ENCODE peak calls at places on chromosomes 12 and 14, in seven cellular contexts. One of them, this sample, is unnamed.

GRCh38 chr12:228846-229200 is 14.9 kb upstream of the SLC6A12 start:
- DNase-seq in MM.1S: no peak
- DNase-seq in right cardiac atrium: no peak
- DNase-seq in fibroblast of the aortic adventitia: no peak
- DNase-seq in T47D: no peak
- DNase-seq in naive thymus-derived CD8-positive, alpha-beta T cell: no peak
- DNase-seq in SK-MEL-5: no peak
- DNase-seq in this sample: no peak

GRCh38 chr14:22982477-22983245 is at the start of gene AJUBA:
- DNase-seq in MM.1S: peak
- DNase-seq in right cardiac atrium: peak
- DNase-seq in fibroblast of the aortic adventitia: peak
- DNase-seq in T47D: peak
- DNase-seq in naive thymus-derived CD8-positive, alpha-beta T cell: peak
- DNase-seq in SK-MEL-5: peak
- DNase-seq in this sample: peak

GRCh38 chr12:45234134-45234865 is 18.4 kb downstream of the ANO6 start:
- DNase-seq in MM.1S: no peak
- DNase-seq in right cardiac atrium: no peak
- DNase-seq in fibroblast of the aortic adventitia: peak
- DNase-seq in T47D: no peak
- DNase-seq in naive thymus-derived CD8-positive, alpha-beta T cell: no peak
- DNase-seq in SK-MEL-5: peak
- DNase-seq in this sample: no peak

GRCh38 chr12:120961604-120962486 is 16.5 kb upstream of the HNF1A start:
- DNase-seq in MM.1S: no peak
- DNase-seq in right cardiac atrium: peak
- DNase-seq in fibroblast of the aortic adventitia: no peak
- DNase-seq in T47D: no peak
- DNase-seq in naive thymus-derived CD8-positive, alpha-beta T cell: no peak
- DNase-seq in SK-MEL-5: peak
- DNase-seq in this sample: no peak

GRCh38 chr14:69657961-69658360 is 46.6 kb downstream of the SUSD6 start:
- DNase-seq in MM.1S: no peak
- DNase-seq in right cardiac atrium: peak
- DNase-seq in fibroblast of the aortic adventitia: peak
- DNase-seq in T47D: peak
- DNase-seq in naive thymus-derived CD8-positive, alpha-beta T cell: no peak
- DNase-seq in SK-MEL-5: no peak
- DNase-seq in this sample: no peak

GRCh38 chr14:24876009-24876690 is 173.8 kb downstream of the STXBP6 start:
- DNase-seq in MM.1S: no peak
- DNase-seq in right cardiac atrium: no peak
- DNase-seq in fibroblast of the aortic adventitia: no peak
- DNase-seq in T47D: no peak
- DNase-seq in naive thymus-derived CD8-positive, alpha-beta T cell: no peak
- DNase-seq in SK-MEL-5: peak
- DNase-seq in this sample: no peak

GRCh38 chr12:114662512-114663177 is 21.3 kb downstream of the TBX3 start:
- DNase-seq in MM.1S: peak
- DNase-seq in right cardiac atrium: peak
- DNase-seq in fibroblast of the aortic adventitia: peak
- DNase-seq in T47D: peak
- DNase-seq in naive thymus-derived CD8-positive, alpha-beta T cell: peak
- DNase-seq in SK-MEL-5: peak
- DNase-seq in this sample: peak

GRCh38 chr12:48810817-48811453 is 7.4 kb upstream of the CACNB3 start:
- DNase-seq in MM.1S: no peak
- DNase-seq in right cardiac atrium: no peak
- DNase-seq in fibroblast of the aortic adventitia: peak
- DNase-seq in T47D: no peak
- DNase-seq in naive thymus-derived CD8-positive, alpha-beta T cell: no peak
- DNase-seq in SK-MEL-5: no peak
- DNase-seq in this sample: no peak

This sample was measured in T-cell.